ENCODE peak calls at places on chromosomes 3 and 15, in seven cellular contexts. Z, L, A, T, O, E and H are unnamed samples.
A peak's percentile ranks its signal among the peaks of the same experiment; 100 is the strongest.

GRCh38 chr3:108394016-108394415 is 97.7 kb downstream of the HHLA2 start:
- DNase-seq in T (no peak), E (no peak), A (no peak), L (no peak), O (no peak), Z (no peak), H (no peak)

GRCh38 chr15:64046347-64047153 is at the start of gene DAPK2:
- DNase-seq in E (peak; percentile 98), T (peak; percentile 84), Z (peak; percentile 79), L (peak; percentile 79), O (peak; percentile 83), A (peak; percentile 78), H (peak; percentile 77)

GRCh38 chr15:60299452-60300047 is 98.2 kb downstream of the ANXA2 start:
- DNase-seq in L (peak; percentile 12), E (peak; percentile 12), T (no peak), A (peak; percentile 26), O (peak; percentile 53), Z (no peak), H (no peak)

GRCh38 chr3:57951106-57951882 is 56.9 kb upstream of the FLNB start:
- DNase-seq in L (no peak), E (peak; percentile 65), O (peak; percentile 60), A (peak; percentile 72), Z (peak; percentile 68), T (no peak), H (peak; percentile 81)

GRCh38 chr15:54640874-54641273 is 555.9 kb downstream of the RSL24D1 start:
- DNase-seq in O (no peak), A (peak; percentile 19), T (no peak), E (no peak), L (no peak), Z (no peak), H (no peak)

GRCh38 chr15:23866832-23867231 is 179.7 kb upstream of the NDN start:
- DNase-seq in Z (no peak), A (no peak), O (no peak), L (no peak), E (peak; percentile 21), T (peak; percentile 37), H (no peak)

GRCh38 chr3:185087419-185087818 is 65.4 kb downstream of the C3orf70 start:
- DNase-seq in L (no peak), Z (no peak), A (no peak), O (no peak), T (no peak), E (no peak), H (no peak)

GRCh38 chr3:49493901-49494300 is 23.8 kb downstream of the DAG1 start:
- DNase-seq in Z (no peak), E (no peak), O (no peak), L (no peak), A (no peak), T (no peak), H (no peak)

GRCh38 chr15:29677871-29678431 is 144.3 kb downstream of the TJP1 start:
- DNase-seq in Z (no peak), A (peak; percentile 92), O (peak; percentile 91), L (peak; percentile 59), E (no peak), T (no peak), H (no peak)

GRCh38 chr15:67914537-67915373 is 74.9 kb upstream of the RNU6-1 start:
- DNase-seq in Z (peak; percentile 39), A (peak; percentile 73), T (peak; percentile 74), L (peak; percentile 60), E (peak; percentile 60), O (peak; percentile 64), H (peak; percentile 73)

GRCh38 chr3:108552267-108553159 is 36.7 kb downstream of the CIP2A start:
- DNase-seq in L (no peak), A (no peak), O (no peak), Z (no peak), T (peak; percentile 40), E (peak; percentile 9), H (no peak)

GRCh38 chr3:16132926-16133325 is 41.6 kb upstream of the GALNT15 start:
- DNase-seq in E (no peak), Z (no peak), A (peak; percentile 25), O (no peak), T (no peak), L (no peak), H (peak; percentile 37)

GRCh38 chr15:40092416-40093223 is 16.1 kb downstream of the BMF start:
- DNase-seq in T (peak; percentile 58), L (peak; percentile 60), O (peak; percentile 74), A (peak; percentile 71), E (no peak), Z (peak; percentile 67), H (peak; percentile 70)

GRCh38 chr15:96177279-96177678 is 153.2 kb upstream of the NR2F2 start:
- DNase-seq in A (no peak), L (no peak), O (no peak), E (no peak), T (no peak), Z (no peak), H (no peak)

GRCh38 chr3:88031543-88032148 is 27.2 kb downstream of the CGGBP1 start:
- DNase-seq in T (no peak), A (no peak), Z (no peak), L (no peak), E (peak; percentile 19), O (no peak), H (no peak)

GRCh38 chr3:60513241-60513640 is 738.0 kb downstream of the FHIT start:
- DNase-seq in O (no peak), Z (no peak), E (no peak), A (no peak), T (no peak), L (no peak), H (no peak)

GRCh38 chr3:16297991-16298885 is 33.2 kb downstream of the OXNAD1 start:
- DNase-seq in L (no peak), O (no peak), T (no peak), Z (no peak), A (no peak), E (no peak), H (no peak)

GRCh38 chr3:9782777-9783176 is 9.5 kb downstream of the TADA3 start:
- DNase-seq in Z (no peak), T (no peak), A (no peak), L (no peak), O (no peak), E (peak; percentile 31), H (no peak)

GRCh38 chr15:81939604-81940440 is 106.0 kb downstream of the MEX3B start:
- DNase-seq in L (peak; percentile 14), Z (no peak), T (peak; percentile 12), E (peak; percentile 28), O (no peak), A (no peak), H (no peak)

GRCh38 chr3:13600950-13601691 is 52.2 kb downstream of the FBLN2 start:
- DNase-seq in T (no peak), L (no peak), E (peak; percentile 20), A (no peak), Z (no peak), O (no peak), H (no peak)

GRCh38 chr15:68228143-68228970 is 1.2 kb downstream of the CLN6 start:
- DNase-seq in Z (no peak), E (no peak), A (no peak), L (no peak), O (no peak), T (no peak), H (peak; percentile 7)

GRCh38 chr3:12638105-12638504 is 25.8 kb downstream of the RAF1 start:
- DNase-seq in O (no peak), A (no peak), Z (no peak), E (no peak), L (no peak), T (no peak), H (no peak)

GRCh38 chr15:65824941-65825544 is 33.0 kb upstream of the DENND4A start:
- DNase-seq in E (no peak), A (no peak), T (no peak), O (no peak), Z (peak; percentile 35), L (peak; percentile 38), H (no peak)
- H3K4me1 ChIP-seq in E (peaks cover 32% of the 10 kb centered on the region), A (no peaks in the 10 kb centered on the region), T (peaks cover 27% of the 10 kb centered on the region), O (peaks cover 19% of the 10 kb centered on the region), Z (peaks cover 4% of the 10 kb centered on the region), L (peaks cover 3% of the 10 kb centered on the region), H (no peaks in the 10 kb centered on the region)

GRCh38 chr15:69855172-69855562 is 242.6 kb downstream of the TLE3 start:
- DNase-seq in L (no peak), A (no peak), Z (no peak), E (no peak), O (no peak), T (no peak), H (no peak)

GRCh38 chr15:69853572-69853971 is 244.1 kb downstream of the TLE3 start:
- DNase-seq in L (no peak), E (peak; percentile 72), T (peak; percentile 8), Z (peak; percentile 27), O (no peak), A (no peak), H (no peak)

GRCh38 chr15:69852482-69853275 is 245.0 kb downstream of the TLE3 start:
- DNase-seq in E (no peak), Z (no peak), L (no peak), O (no peak), T (no peak), A (no peak), H (no peak)

GRCh38 chr15:69855601-69856000 is 242.1 kb downstream of the TLE3 start:
- DNase-seq in T (no peak), A (no peak), L (no peak), Z (no peak), O (no peak), E (no peak), H (no peak)

GRCh38 chr15:69854521-69855171 is 243.1 kb downstream of the TLE3 start:
- DNase-seq in O (no peak), A (no peak), E (no peak), Z (no peak), T (no peak), L (no peak), H (no peak)
- H3K4me3 ChIP-seq in O (no peak overlapping the region), A (no peak overlapping the region), E (no peak overlapping the region), Z (no peak overlapping the region), T (no peak overlapping the region), L (no peak overlapping the region), H (no peak overlapping the region)

GRCh38 chr15:74535388-74536084 is 5.5 kb upstream of the ARID3B start:
- DNase-seq in O (no peak), L (no peak), E (no peak), T (no peak), A (no peak), Z (no peak), H (no peak)
- H3K4me1 ChIP-seq in O (peaks cover 12% of the 10 kb centered on the region), L (no peaks in the 10 kb centered on the region), E (peaks cover 16% of the 10 kb centered on the region), T (peaks cover 15% of the 10 kb centered on the region), A (peaks cover 6% of the 10 kb centered on the region), Z (peaks cover 7% of the 10 kb centered on the region), H (peaks cover 13% of the 10 kb centered on the region)

GRCh38 chr15:74203914-74204431 is 1.4 kb upstream of the STRA6 start:
- DNase-seq in Z (no peak), T (no peak), E (no peak), L (no peak), O (no peak), A (no peak), H (peak; percentile 25)

GRCh38 chr15:74201656-74202420 is 749 bp downstream of the STRA6 start:
- DNase-seq in L (no peak), O (no peak), Z (no peak), A (no peak), T (no peak), E (no peak), H (no peak)

GRCh38 chr15:74200871-74201419 is 1.6 kb downstream of the STRA6 start:
- DNase-seq in E (no peak), Z (peak; percentile 43), L (no peak), T (no peak), A (no peak), O (no peak), H (no peak)

GRCh38 chr15:74200394-74200793 is 2.2 kb downstream of the STRA6 start:
- DNase-seq in A (no peak), E (peak; percentile 77), O (peak; percentile 18), Z (peak; percentile 63), T (no peak), L (no peak), H (no peak)

GRCh38 chr15:74202461-74203401 is at the start of gene STRA6:
- DNase-seq in E (peak; percentile 75), Z (no peak), O (no peak), L (no peak), T (peak; percentile 42), A (no peak), H (no peak)
- H3K4me3 ChIP-seq in E (peak within 1 kb of the TSS; percentile 51), Z (no peak within 1 kb of the TSS), O (no peak within 1 kb of the TSS), L (no peak within 1 kb of the TSS), T (no peak within 1 kb of the TSS), A (no peak within 1 kb of the TSS), H (no peak within 1 kb of the TSS)